ENCODE peak calls at places on chromosomes 11 and 22, in ten cellular contexts. D is AG09309; V is EH; K is stimulated activated CD4-positive, alpha-beta T cell treated with anti-CD3 and anti-CD28 coated beads, Interleukin-2, amount 100 ng/mL, for 48 hours; B is RPMI8226; O is tibial nerve; W is MCF 10A; Z is activated CD4-positive, alpha-beta T cell treated with anti-CD3 and anti-CD28 coated beads, Interleukin-2, amount 10 ng/mL, durations not matched to agents 7 days and 5 days; N is NCI-H1436; U is C1 segment of cervical spinal cord. F is an unnamed sample.

GRCh38 chr11:43866520-43866919 is 14.1 kb upstream of the ALKBH3 start:
- DNase-seq in V (peak; percentile 58), B (no peak), N (no peak), D (no peak), W (no peak), Z (no peak), K (no peak), O (no peak), U (no peak), F (no peak)

GRCh38 chr11:130391692-130392091 is 36.7 kb downstream of the ADAMTS8 start:
- DNase-seq in K (no peak), D (no peak), B (no peak), Z (no peak), O (no peak), V (no peak), N (no peak), U (no peak), W (no peak), F (no peak)

GRCh38 chr22:45626198-45626651 is 45.4 kb upstream of the ATXN10 start:
- DNase-seq in W (peak; percentile 92), V (no peak), O (no peak), Z (no peak), N (no peak), U (no peak), K (no peak), D (no peak), B (no peak), F (no peak)

GRCh38 chr11:129242855-129243254 is 50.7 kb upstream of the ARHGAP32 start:
- DNase-seq in U (no peak), V (no peak), K (no peak), D (no peak), W (no peak), O (no peak), Z (no peak), N (no peak), B (no peak), F (no peak)

GRCh38 chr11:69520186-69520585 is 38.7 kb downstream of the LINC01488 start:
- DNase-seq in N (no peak), K (no peak), B (no peak), Z (no peak), U (no peak), O (no peak), D (no peak), W (no peak), V (peak; percentile 48), F (no peak)

GRCh38 chr11:110935018-110935640 is 222.9 kb upstream of the ARHGAP20 start:
- DNase-seq in B (no peak), W (no peak), N (no peak), U (no peak), Z (no peak), V (no peak), D (no peak), O (no peak), K (no peak), F (no peak)

GRCh38 chr11:118911113-118911879 is 14.4 kb downstream of the BCL9L start:
- DNase-seq in U (no peak), K (no peak), O (no peak), V (peak; percentile 80), W (peak; percentile 66), D (no peak), N (no peak), Z (no peak), B (no peak), F (no peak)

GRCh38 chr11:67073908-67074307 is 17.3 kb downstream of the RHOD start:
- DNase-seq in V (no peak), O (no peak), D (no peak), Z (no peak), U (no peak), K (no peak), W (no peak), N (no peak), B (no peak), F (no peak)

GRCh38 chr22:32862936-32863661 is 61.6 kb downstream of the TIMP3 start:
- DNase-seq in O (no peak), N (no peak), V (no peak), U (no peak), B (no peak), Z (no peak), K (no peak), D (no peak), W (no peak), F (no peak)

GRCh38 chr11:35139883-35140282 is 912 bp downstream of the CD44 start:
- DNase-seq in W (peak; percentile 48), D (no peak), O (no peak), B (no peak), N (no peak), U (no peak), Z (no peak), V (peak; percentile 50), K (no peak), F (no peak)

GRCh38 chr11:27861706-27862430 is 161.6 kb upstream of the BDNF start:
- DNase-seq in B (no peak), V (peak; percentile 91), D (peak; percentile 78), N (no peak), Z (no peak), U (no peak), O (no peak), K (no peak), W (peak; percentile 74), F (no peak)

GRCh38 chr11:124656759-124657627 is 16.5 kb downstream of the SIAE start:
- DNase-seq in W (no peak), O (no peak), K (no peak), Z (no peak), U (no peak), B (no peak), N (peak; percentile 6), D (no peak), V (no peak), F (no peak)

GRCh38 chr11:19201737-19202605 is at the start of gene CSRP3:
- DNase-seq in V (peak; percentile 27), N (no peak), W (no peak), K (no peak), D (no peak), U (no peak), O (no peak), B (no peak), Z (no peak), F (no peak)

GRCh38 chr11:76236092-76237026 is 30.1 kb upstream of the WNT11 start:
- DNase-seq in K (peak; percentile 40), Z (peak; percentile 14), N (no peak), U (no peak), B (peak; percentile 69), W (peak; percentile 74), D (no peak), V (peak; percentile 70), O (no peak), F (peak; percentile 59)

GRCh38 chr11:36775157-36775556 is 177.1 kb upstream of the RAG2 start:
- DNase-seq in U (no peak), V (peak; percentile 11), D (no peak), K (no peak), O (no peak), Z (no peak), B (no peak), W (peak; percentile 30), N (no peak), F (no peak)

GRCh38 chr22:47376901-47377520 is 614.6 kb downstream of the TBC1D22A start:
- DNase-seq in V (no peak), O (no peak), W (no peak), N (no peak), Z (no peak), D (no peak), K (no peak), U (no peak), B (no peak), F (no peak)

GRCh38 chr11:6927030-6927617 is 898 bp downstream of the ZNF215 start:
- DNase-seq in N (peak; percentile 12), Z (no peak), V (no peak), O (no peak), D (no peak), K (no peak), U (no peak), W (peak; percentile 17), B (peak; percentile 70), F (no peak)

GRCh38 chr11:19739872-19740271 is 27.2 kb downstream of the NAV2 start:
- DNase-seq in V (peak; percentile 41), N (no peak), W (no peak), D (no peak), Z (no peak), B (no peak), K (no peak), O (no peak), U (no peak), F (no peak)

GRCh38 chr11:106457727-106458126 is 380.3 kb downstream of the AASDHPPT start:
- DNase-seq in Z (no peak), U (no peak), N (no peak), O (no peak), B (no peak), K (no peak), V (peak; percentile 46), D (peak; percentile 57), W (peak; percentile 14), F (no peak)

GRCh38 chr22:36753916-36754315 is 22.0 kb downstream of the IFT27 start:
- DNase-seq in O (no peak), W (no peak), B (no peak), N (no peak), U (no peak), Z (no peak), K (no peak), D (no peak), V (no peak), F (no peak)

GRCh38 chr11:9802291-9802861 is 138.5 kb downstream of the SWAP70 start:
- DNase-seq in Z (no peak), U (no peak), D (peak; percentile 91), O (no peak), K (no peak), B (no peak), N (no peak), V (peak; percentile 96), W (peak; percentile 38), F (no peak)

GRCh38 chr22:49796596-49797270 is 30.9 kb downstream of the BRD1 start:
- DNase-seq in Z (no peak), D (no peak), W (no peak), U (no peak), B (no peak), V (no peak), N (no peak), K (no peak), O (no peak), F (no peak)

GRCh38 chr11:1217151-1217550 is 5.7 kb upstream of the MUC5B start:
- DNase-seq in O (no peak), Z (no peak), K (no peak), V (no peak), N (no peak), D (no peak), U (no peak), B (no peak), W (no peak), F (no peak)

GRCh38 chr11:61280883-61281580 is 14.1 kb downstream of the VWCE start:
- DNase-seq in Z (no peak), B (no peak), U (no peak), W (no peak), N (no peak), V (no peak), K (no peak), D (no peak), O (no peak), F (no peak)

GRCh38 chr11:859394-860131 is 16.9 kb downstream of the TSPAN4 start:
- DNase-seq in V (peak; percentile 85), D (peak; percentile 21), N (peak; percentile 86), U (peak; percentile 50), Z (no peak), W (peak; percentile 64), K (no peak), B (peak; percentile 71), O (peak; percentile 62), F (no peak)

GRCh38 chr11:68296344-68297051 is 15.9 kb upstream of the LRP5 start:
- DNase-seq in K (no peak), N (no peak), W (no peak), U (no peak), D (no peak), O (no peak), V (no peak), B (peak; percentile 65), Z (no peak), F (no peak)